ENCODE peak calls at places on chromosomes 11 and 22, in four cellular contexts. O is GM12878, W is H1, I is HepG2. X is an unnamed sample.

GRCh38 chr11:103465555-103466140 is 356.4 kb downstream of the DYNC2H1 start:
- DNase-seq in I (no peak), W (no peak), O (no peak), X (no peak)

GRCh38 chr11:68014157-68014965 is 4.2 kb downstream of the ALDH3B1 start:
- DNase-seq in O (no peak), W (no peak), I (no peak), X (no peak)

GRCh38 chr22:35299217-35299716 is 427 bp upstream of the TOM1 start:
- DNase-seq in I (no peak), W (no peak), O (no peak), X (peak; percentile 60)

GRCh38 chr11:59999732-60000131 is 17.2 kb upstream of the OOSP4B start:
- DNase-seq in O (no peak), W (no peak), I (no peak), X (no peak)

GRCh38 chr11:66912361-66912760 is 45.8 kb downstream of the PC start:
- DNase-seq in O (no peak), I (no peak), W (no peak), X (no peak)

GRCh38 chr22:40782521-40782920 is 36.6 kb downstream of the SLC25A17 start:
- DNase-seq in I (no peak), W (no peak), O (no peak), X (no peak)

GRCh38 chr11:57406337-57406904 is 16.0 kb upstream of the PRG2 start:
- DNase-seq in O (peak; percentile 64), I (no peak), W (no peak), X (no peak)

GRCh38 chr11:111586305-111586915 is 15.8 kb upstream of the SIK2 start:
- DNase-seq in O (no peak), W (no peak), I (peak; percentile 51), X (peak; percentile 27)

GRCh38 chr22:50603511-50604255 is 3.1 kb downstream of the MAPK8IP2 start:
- DNase-seq in O (no peak), I (no peak), W (no peak), X (no peak)

GRCh38 chr22:17891427-17892167 is 117.3 kb upstream of the BID start:
- DNase-seq in W (no peak), I (peak; percentile 7), O (no peak), X (peak; percentile 62)

GRCh38 chr11:119377112-119377901 is 4.2 kb downstream of the USP2 start:
- DNase-seq in O (no peak), W (no peak), I (no peak), X (peak; percentile 8)

DNA sequence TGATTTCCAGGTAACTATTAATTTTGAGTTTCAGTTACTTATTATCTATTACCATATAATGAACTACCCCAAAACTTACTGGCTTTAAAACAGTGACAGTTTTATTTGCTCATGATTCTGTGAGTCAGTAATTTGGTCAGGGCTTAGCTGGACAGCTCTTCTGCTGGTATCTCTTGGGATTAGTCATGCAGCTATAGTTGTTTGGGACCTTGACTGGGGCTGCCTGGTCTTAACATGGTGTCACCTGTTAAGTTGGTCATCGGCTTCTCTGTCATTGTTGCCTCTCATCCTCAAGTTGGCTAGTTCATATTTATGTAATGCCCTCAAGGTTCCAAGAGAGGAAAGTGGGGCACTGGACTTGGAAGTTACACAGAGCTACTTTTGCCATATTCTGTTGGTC is 177.5 kb downstream of the TMEM135 start:
- DNase-seq in I (no peak), W (no peak), O (no peak), X (no peak)
- TF ChIP-seq TCF12 in I (no peak), W (no peak), O (no peak), X (no peak)

GRCh38 chr11:65625628-65626342 is 10.2 kb downstream of the PCNX3 start:
- DNase-seq in O (no peak), I (no peak), W (no peak), X (peak; percentile 89)
- TF ChIP-seq RAD21 in O (peak; percentile 39), I (peak; percentile 43), W (peak; percentile 64), X (peak; percentile 69)

GRCh38 chr22:25237503-25237902 is 18.1 kb downstream of the CRYBB2 start:
- DNase-seq in I (no peak), W (no peak), O (no peak), X (no peak)
- TF ChIP-seq TCF12 in I (no peak), W (no peak), O (no peak), X (no peak)

GRCh38 chr11:70272009-70272408 is 1.5 kb downstream of the PPFIA1 start:
- DNase-seq in O (no peak), W (no peak), I (no peak), X (no peak)
- TF ChIP-seq RAD21 in O (no peak), W (no peak), I (no peak), X (no peak)

DNA sequence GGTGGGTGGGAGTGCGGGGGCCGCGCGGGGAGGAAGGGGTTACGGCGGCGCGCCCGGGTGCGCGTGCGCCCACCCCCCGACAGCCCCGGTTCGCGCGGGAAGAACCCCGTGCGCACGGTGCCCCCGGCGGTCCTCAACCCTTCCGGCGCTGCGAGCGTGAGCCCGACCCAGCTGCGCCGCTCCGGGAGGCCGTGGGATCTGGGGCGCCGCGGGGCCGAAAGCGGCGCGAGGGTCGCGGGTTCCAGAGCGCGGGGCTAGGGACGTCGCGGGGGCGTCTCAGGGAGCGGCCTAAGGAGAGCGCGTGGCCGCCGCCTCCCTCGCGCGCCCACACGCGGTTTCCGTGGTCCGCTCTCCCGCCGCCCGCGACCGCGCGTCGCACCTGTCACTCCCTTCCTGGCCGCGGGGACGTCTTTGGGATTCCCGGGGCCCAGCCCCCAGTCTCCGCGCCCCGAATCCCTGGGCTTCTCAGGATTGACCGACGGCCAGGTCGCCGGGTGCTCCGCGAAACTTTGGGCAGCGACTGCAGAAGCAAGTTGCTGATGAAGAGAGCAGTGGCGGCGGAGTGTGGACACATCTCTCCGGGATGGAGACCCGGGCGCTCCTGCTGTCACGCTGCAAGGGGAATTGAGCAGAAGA is 582 bp downstream of the SREBF2 start:
- DNase-seq in O (no peak), I (no peak), W (no peak), X (peak; percentile 68)
- TF ChIP-seq TCF12 in O (no peak), I (no peak), W (no peak), X (no peak)

GRCh38 chr11:2890466-2891241 is 5.1 kb upstream of the CDKN1C start:
- DNase-seq in W (no peak), I (no peak), O (no peak), X (no peak)
- TF ChIP-seq RAD21 in W (no peak), I (no peak), O (no peak), X (no peak)

DNA sequence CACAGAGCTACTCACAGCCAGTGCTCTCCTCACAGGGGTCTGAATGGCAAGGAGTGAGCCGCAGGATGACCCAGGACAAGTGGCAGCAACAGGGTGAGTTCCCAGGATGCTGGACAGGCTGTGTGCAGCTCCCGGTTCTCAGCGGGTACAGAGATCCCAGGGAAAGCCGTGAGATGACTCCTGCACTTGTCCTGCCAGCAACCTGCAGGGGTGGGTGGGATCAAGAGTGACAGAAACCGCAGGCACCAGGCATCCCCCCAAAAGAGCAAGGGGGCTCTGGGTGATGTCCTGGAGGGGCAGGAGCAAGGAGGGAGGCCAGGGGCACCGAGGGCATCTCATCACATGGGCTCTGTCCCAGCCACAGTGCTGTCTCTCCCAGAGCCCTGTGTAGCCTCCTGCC is 15.9 kb upstream of the PRODH start:
- DNase-seq in O (no peak), W (no peak), I (no peak), X (no peak)
- TF ChIP-seq TCF12 in O (no peak), W (no peak), I (no peak), X (no peak)